ENCODE peak calls at places on chromosomes 1 and 21, in five cellular contexts. N is right atrium auricular region, A is left ventricle myocardium inferior, K is heart left ventricle, F is uterus. H is an unnamed sample. For H3K27me3 and H3K36me3, the result is how much of the 10 kb centered on the place peaks cover.

GRCh38 chr1:161357073-161357472 is 10.6 kb downstream of the CFAP126 start:
- DNase-seq in N (no peak), A (no peak), K (no peak), F (no peak), H (no peak)

GRCh38 chr1:78121650-78122210 is 76.0 kb downstream of the GIPC2 start:
- DNase-seq in N (no peak), A (no peak), K (no peak), F (no peak), H (no peak)

GRCh38 chr1:178284059-178284458 is 190.2 kb downstream of the RASAL2 start:
- DNase-seq in N (no peak), A (no peak), K (no peak), F (no peak), H (no peak)

GRCh38 chr1:150061632-150062101 is 5.9 kb upstream of the VPS45 start:
- DNase-seq in N (no peak), A (no peak), K (no peak), F (peak), H (peak)

GRCh38 chr1:160504651-160505050 is 18.4 kb downstream of the SLAMF6 start:
- DNase-seq in N (no peak), A (no peak), K (no peak), F (no peak), H (no peak)

GRCh38 chr1:212689758-212690540 is 9.7 kb downstream of the BATF3 start:
- DNase-seq in N (peak), A (no peak), K (no peak), F (no peak), H (no peak)

GRCh38 chr1:88801575-88802208 is 89.7 kb downstream of the GTF2B start:
- DNase-seq in N (no peak), A (no peak), K (no peak), F (no peak), H (peak)

GRCh38 chr21:31665397-31665796 is 5.9 kb downstream of the SOD1 start:
- DNase-seq in N (no peak), A (no peak), K (no peak), F (no peak), H (peak)

GRCh38 chr1:47478090-47478489 is 40.2 kb downstream of the FOXD2 start:
- DNase-seq in N (no peak), A (no peak), K (no peak), F (no peak), H (no peak)

GRCh38 chr1:12572506-12572905 is 45.5 kb downstream of the DHRS3 start:
- DNase-seq in N (no peak), A (no peak), K (no peak), F (no peak), H (peak)

GRCh38 chr21:34827445-34828235 is 158.8 kb downstream of the CLIC6 start:
- DNase-seq in N (peak), A (no peak), K (no peak), F (no peak), H (no peak)

GRCh38 chr1:165456861-165457260 is 11.9 kb upstream of the RXRG start:
- DNase-seq in N (no peak), A (no peak), K (no peak), F (no peak), H (no peak)

GRCh38 chr1:157371826-157372225 is 180.5 kb downstream of the FCRL5 start:
- DNase-seq in N (no peak), A (no peak), K (no peak), F (no peak), H (no peak)

GRCh38 chr1:63277195-63278192 is 44.9 kb upstream of the FOXD3 start:
- DNase-seq in N (no peak), A (no peak), K (no peak), F (no peak), H (no peak)

GRCh38 chr1:11569551-11569950 is 84.7 kb downstream of the FBXO2 start:
- DNase-seq in N (no peak), A (no peak), K (no peak), F (no peak), H (no peak)

GRCh38 chr1:23980725-23981063 is 567 bp upstream of the SRSF10 start:
- DNase-seq in N (no peak), A (no peak), K (no peak), F (peak), H (peak)

GRCh38 chr1:115929846-115930245 is 46.5 kb upstream of the SLC22A15 start:
- DNase-seq in N (no peak), A (no peak), K (no peak), F (no peak), H (peak)

GRCh38 chr1:18343646-18344045 is 137.1 kb upstream of the KLHDC7A start:
- DNase-seq in N (no peak), A (no peak), K (no peak), F (no peak), H (no peak)

GRCh38 chr21:15732996-15733329 is 3.2 kb downstream of the USP25 start:
- DNase-seq in N (no peak), A (no peak), K (no peak), F (no peak), H (no peak)

GRCh38 chr1:28601696-28602095 is 9.6 kb downstream of the RAB42 start:
- DNase-seq in N (no peak), A (no peak), K (no peak), F (no peak), H (peak)

GRCh38 chr1:152029144-152029936 is 7.5 kb downstream of the S100A11 start:
- DNase-seq in N (no peak), A (no peak), K (no peak), F (no peak), H (peak)
- H3K27me3 ChIP-seq in N (under half), A (under half), K (under half), F (under half), H (under half)

GRCh38 chr1:51733793-51734522 is 117.1 kb downstream of the OSBPL9 start:
- DNase-seq in N (no peak), A (no peak), K (no peak), F (no peak), H (no peak)

GRCh38 chr1:51738681-51739080 is 121.8 kb downstream of the OSBPL9 start:
- DNase-seq in N (no peak), A (no peak), K (no peak), F (no peak), H (no peak)

GRCh38 chr1:51736702-51737101 is 119.8 kb downstream of the OSBPL9 start:
- DNase-seq in N (no peak), A (no peak), K (no peak), F (peak), H (peak)

GRCh38 chr1:51734899-51735745 is 118.2 kb downstream of the OSBPL9 start:
- DNase-seq in N (no peak), A (no peak), K (no peak), F (no peak), H (no peak)

DNA sequence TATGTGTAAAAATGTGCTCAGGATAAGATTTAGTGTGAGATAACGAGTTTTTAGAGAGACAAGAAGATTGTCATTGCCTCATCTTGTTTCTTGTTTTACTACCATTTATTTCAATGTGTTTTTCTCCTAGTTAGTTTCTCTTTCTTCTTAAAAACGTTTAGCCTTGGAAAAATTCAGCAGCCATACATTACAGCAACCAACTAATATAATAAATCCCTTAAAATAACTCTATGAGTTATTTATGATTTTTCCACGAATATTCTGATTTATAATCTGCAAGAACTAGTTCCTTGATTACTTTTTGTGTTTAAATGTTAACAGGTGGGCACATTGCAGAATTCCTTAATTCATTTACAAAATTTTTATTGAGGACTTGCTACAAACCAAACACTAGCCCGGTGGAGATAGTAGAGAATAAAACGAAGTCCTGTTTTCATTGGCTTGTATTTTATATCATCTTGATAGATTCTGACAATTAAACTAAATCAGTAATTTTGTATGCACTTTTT is 118.9 kb downstream of the OSBPL9 start:
- DNase-seq in N (no peak), A (no peak), K (no peak), F (no peak), H (no peak)
- H3K4me3 ChIP-seq in N (no peak), A (no peak), K (no peak), F (no peak), H (no peak)

DNA sequence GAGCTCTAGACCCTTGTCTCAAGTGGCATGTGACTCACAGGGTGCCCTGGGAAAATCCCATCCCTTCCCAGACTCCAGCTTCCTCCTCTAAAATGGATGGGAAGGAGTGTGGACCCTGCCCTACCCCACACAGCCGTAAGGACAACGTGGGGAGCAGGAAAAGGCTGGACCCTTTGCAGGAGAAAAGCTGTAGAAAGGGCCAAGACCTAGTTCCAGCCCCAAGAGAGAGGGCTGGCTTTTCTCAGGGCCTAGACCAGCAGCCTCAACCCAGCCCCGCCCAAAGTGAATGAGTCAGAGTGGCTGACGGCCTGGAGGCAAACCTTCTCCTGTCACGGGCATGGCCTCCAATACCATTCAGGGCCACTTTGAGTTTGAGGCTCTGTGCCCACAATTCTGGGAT is 1.1 kb downstream of the LAMB3 start:
- DNase-seq in N (peak), A (peak), K (peak), F (no peak), H (peak)
- H3K36me3 ChIP-seq in N (under half), A (under half), K (under half), F (under half), H (under half)

GRCh38 chr1:110605446-110605845 is 712 bp downstream of the KCNA2 start:
- DNase-seq in N (no peak), A (no peak), K (no peak), F (no peak), H (no peak)
- H3K27me3 ChIP-seq in N (under half), A (half or more), K (half or more), F (under half), H (half or more)

GRCh38 chr1:108563808-108564207 is 3.9 kb downstream of the EEIG2 start:
- DNase-seq in N (no peak), A (no peak), K (no peak), F (no peak), H (no peak)
- H3K4me3 ChIP-seq in N (no peak), A (no peak), K (no peak), F (no peak), H (no peak)

GRCh38 chr1:71071720-71072119 is 9.1 kb downstream of the ZRANB2 start:
- DNase-seq in N (no peak), A (no peak), K (no peak), F (no peak), H (no peak)

GRCh38 chr1:71072273-71072672 is 8.6 kb downstream of the ZRANB2 start:
- DNase-seq in N (no peak), A (no peak), K (no peak), F (no peak), H (no peak)

GRCh38 chr1:71068325-71069240 is 12.3 kb downstream of the ZRANB2 start:
- DNase-seq in N (no peak), A (no peak), K (no peak), F (peak), H (no peak)
- H3K36me3 ChIP-seq in N (half or more), A (half or more), K (half or more), F (under half), H (half or more)

GRCh38 chr1:180221461-180221860 is 8.6 kb upstream of the LHX4 start:
- DNase-seq in N (no peak), A (no peak), K (no peak), F (no peak), H (no peak)

GRCh38 chr1:180227843-180228647 is 2.0 kb upstream of the LHX4 start:
- DNase-seq in N (no peak), A (no peak), K (no peak), F (no peak), H (no peak)

GRCh38 chr1:180229483-180230415 is at the start of gene LHX4:
- DNase-seq in N (no peak), A (no peak), K (no peak), F (peak), H (peak)

GRCh38 chr1:180228648-180229482 is 1.2 kb upstream of the LHX4 start:
- DNase-seq in N (no peak), A (no peak), K (no peak), F (no peak), H (no peak)

GRCh38 chr1:180225403-180225802 is 4.7 kb upstream of the LHX4 start:
- DNase-seq in N (no peak), A (no peak), K (no peak), F (no peak), H (no peak)
- H3K27me3 ChIP-seq in N (under half), A (half or more), K (half or more), F (under half), H (half or more)

GRCh38 chr1:156120318-156120717 is 5.8 kb downstream of the LMNA start:
- DNase-seq in N (no peak), A (no peak), K (no peak), F (no peak), H (no peak)

GRCh38 chr1:156119503-156120209 is 5.1 kb downstream of the LMNA start:
- DNase-seq in N (peak), A (peak), K (no peak), F (peak), H (peak)

GRCh38 chr1:156122519-156123355 is 8.2 kb downstream of the LMNA start:
- DNase-seq in N (peak), A (peak), K (peak), F (peak), H (peak)

GRCh38 chr1:156122086-156122485 is 7.6 kb downstream of the LMNA start:
- DNase-seq in N (no peak), A (no peak), K (no peak), F (no peak), H (no peak)

GRCh38 chr1:156121441-156121840 is 6.9 kb downstream of the LMNA start:
- DNase-seq in N (no peak), A (no peak), K (no peak), F (peak), H (no peak)
- H3K4me3 ChIP-seq in N (peak), A (peak), K (peak), F (peak), H (peak)

DNA sequence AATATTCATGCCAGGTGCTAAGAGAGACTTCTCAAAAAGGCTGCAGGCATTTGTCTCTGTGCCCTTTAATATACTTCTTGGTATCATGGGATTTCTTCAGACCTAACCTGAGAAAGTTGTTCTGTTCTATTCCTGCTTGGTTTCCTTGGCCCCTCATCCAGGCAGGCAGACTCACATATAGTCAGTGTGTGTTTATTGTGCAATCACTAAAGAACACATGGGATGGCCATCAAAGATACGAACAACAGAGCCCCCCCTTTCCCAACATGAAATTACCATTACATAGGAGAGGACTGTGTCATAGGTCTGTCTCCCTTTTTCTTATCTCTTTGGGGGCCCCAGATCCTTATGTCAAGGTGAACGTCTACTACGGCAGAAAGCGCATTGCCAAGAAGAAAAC is 21.5 kb downstream of the SYT11 start:
- DNase-seq in N (no peak), A (no peak), K (no peak), F (no peak), H (no peak)
- H3K36me3 ChIP-seq in N (under half), A (under half), K (under half), F (under half), H (under half)

H was measured in MG63.